ENCODE peak calls at places on chromosomes 1 and 21, in six cellular contexts. K is activated CD8-positive, alpha-beta memory T cell treated with anti-CD3 and anti-CD28 coated beads, Interleukin-2, amount 50 U/mL, for 48 hours; W is naive thymus-derived CD4-positive, alpha-beta T cell; G is activated naive CD8-positive, alpha-beta T cell treated with anti-CD3 and anti-CD28 coated beads, Interleukin-2, amount 50 U/mL, for 24 hours; Q is left cardiac atrium; L is NCI-H510A. C is an unnamed sample.

GRCh38 chr1:57411262-57411661 is 12.6 kb downstream of the DAB1 start:
- DNase-seq in K (no peak), W (no peak), G (no peak), Q (peak), L (no peak), C (peak)

GRCh38 chr1:156458181-156458503 is 42.4 kb downstream of the MEF2D start:
- DNase-seq in K (no peak), W (no peak), G (no peak), Q (no peak), L (no peak), C (no peak)

GRCh38 chr1:45395582-45395981 is 55.3 kb upstream of the MUTYH start:
- DNase-seq in K (no peak), W (no peak), G (no peak), Q (no peak), L (no peak), C (no peak)

GRCh38 chr1:33297911-33298622 is 22.8 kb downstream of the A3GALT2 start:
- DNase-seq in K (no peak), W (no peak), G (no peak), Q (no peak), L (no peak), C (no peak)

GRCh38 chr1:2534775-2535387 is 4.8 kb upstream of the HES5 start:
- DNase-seq in K (no peak), W (no peak), G (no peak), Q (no peak), L (peak), C (no peak)

GRCh38 chr1:227343727-227344551 is 25.6 kb upstream of the CDC42BPA start:
- DNase-seq in K (no peak), W (no peak), G (no peak), Q (no peak), L (no peak), C (peak)

GRCh38 chr1:14525262-14525661 is 73.2 kb upstream of the KAZN start:
- DNase-seq in K (no peak), W (no peak), G (no peak), Q (no peak), L (no peak), C (no peak)

GRCh38 chr1:172821609-172822274 is 162.8 kb downstream of the FASLG start:
- DNase-seq in K (no peak), W (no peak), G (no peak), Q (no peak), L (peak), C (peak)

GRCh38 chr1:93708734-93709481 is 27.3 kb upstream of the BCAR3 start:
- DNase-seq in K (no peak), W (no peak), G (no peak), Q (peak), L (peak), C (no peak)

GRCh38 chr1:224932607-224933249 is 3.3 kb downstream of the DNAH14 start:
- DNase-seq in K (no peak), W (no peak), G (no peak), Q (no peak), L (no peak), C (no peak)

GRCh38 chr1:234975122-234975940 is 153.3 kb downstream of the TOMM20 start:
- DNase-seq in K (peak), W (no peak), G (no peak), Q (no peak), L (peak), C (peak)

GRCh38 chr21:41752231-41752681 is 14.6 kb downstream of the RIPK4 start:
- DNase-seq in K (no peak), W (no peak), G (no peak), Q (no peak), L (peak), C (peak)

GRCh38 chr1:8239039-8239305 is 78.9 kb upstream of the SLC45A1 start:
- DNase-seq in K (no peak), W (no peak), G (no peak), Q (no peak), L (no peak), C (no peak)

GRCh38 chr1:160163612-160164011 is 12.2 kb downstream of the ATP1A4 start:
- DNase-seq in K (no peak), W (no peak), G (no peak), Q (no peak), L (no peak), C (no peak)

GRCh38 chr1:33327587-33328325 is 6.9 kb upstream of the A3GALT2 start:
- DNase-seq in K (no peak), W (no peak), G (no peak), Q (peak), L (no peak), C (peak)

GRCh38 chr1:91684599-91685196 is 184.0 kb downstream of the CDC7 start:
- DNase-seq in K (no peak), W (peak), G (no peak), Q (no peak), L (no peak), C (peak)

GRCh38 chr1:156809711-156810366 is 6.8 kb downstream of the SH2D2A start:
- DNase-seq in K (no peak), W (no peak), G (no peak), Q (no peak), L (no peak), C (no peak)

GRCh38 chr1:115927971-115928370 is 48.3 kb upstream of the SLC22A15 start:
- DNase-seq in K (no peak), W (no peak), G (no peak), Q (no peak), L (no peak), C (no peak)

GRCh38 chr1:38512789-38513188 is 346.8 kb downstream of the RRAGC start:
- DNase-seq in K (no peak), W (no peak), G (no peak), Q (no peak), L (no peak), C (no peak)